ENCODE peak calls at places on chromosomes 4 and X, in ten cellular contexts. One of them, this sample, is unnamed.

GRCh38 chr4:183139972-183140570 is 41.0 kb downstream of the WWC2 start:
- DNase-seq in colonic mucosa: no peak
- DNase-seq in endodermal cell: no peak
- DNase-seq in posterior vena cava: no peak
- DNase-seq in thoracic aorta: no peak
- DNase-seq in Calu3: no peak
- DNase-seq in MCF 10A: no peak
- DNase-seq in GM06990: no peak
- DNase-seq in HEK293T: no peak
- DNase-seq in effector memory CD8-positive, alpha-beta T cell: no peak
- DNase-seq in this sample: no peak

GRCh38 chr4:5696341-5696740 is 12.0 kb downstream of the EVC2 start:
- DNase-seq in Calu3: no peak
- DNase-seq in HEK293T: no peak
- DNase-seq in thoracic aorta: no peak
- DNase-seq in GM06990: no peak
- DNase-seq in MCF 10A: no peak
- DNase-seq in endodermal cell: no peak
- DNase-seq in effector memory CD8-positive, alpha-beta T cell: no peak
- DNase-seq in colonic mucosa: no peak
- DNase-seq in posterior vena cava: no peak
- DNase-seq in this sample: no peak

GRCh38 chr4:165355900-165356300 is 22.9 kb upstream of the CPE start:
- DNase-seq in MCF 10A: peak; percentile 66
- DNase-seq in HEK293T: peak; percentile 52
- DNase-seq in colonic mucosa: no peak
- DNase-seq in posterior vena cava: no peak
- DNase-seq in endodermal cell: peak; percentile 85
- DNase-seq in thoracic aorta: no peak
- DNase-seq in Calu3: peak; percentile 27
- DNase-seq in GM06990: no peak
- DNase-seq in effector memory CD8-positive, alpha-beta T cell: no peak
- DNase-seq in this sample: peak; percentile 81

GRCh38 chr4:850323-850945 is 24.5 kb upstream of the CPLX1 start:
- DNase-seq in effector memory CD8-positive, alpha-beta T cell: no peak
- DNase-seq in thoracic aorta: no peak
- DNase-seq in endodermal cell: no peak
- DNase-seq in colonic mucosa: no peak
- DNase-seq in GM06990: no peak
- DNase-seq in HEK293T: no peak
- DNase-seq in MCF 10A: no peak
- DNase-seq in posterior vena cava: no peak
- DNase-seq in Calu3: no peak
- DNase-seq in this sample: no peak

GRCh38 chrX:1534321-1535168 is 2.4 kb downstream of the P2RY8 start:
- DNase-seq in GM06990: peak; percentile 73
- DNase-seq in HEK293T: no peak
- DNase-seq in effector memory CD8-positive, alpha-beta T cell: peak; percentile 46
- DNase-seq in colonic mucosa: no peak
- DNase-seq in posterior vena cava: peak; percentile 67
- DNase-seq in thoracic aorta: no peak
- DNase-seq in MCF 10A: no peak
- DNase-seq in Calu3: no peak
- DNase-seq in endodermal cell: peak; percentile 74
- DNase-seq in this sample: no peak

GRCh38 chr4:151667025-151667424 is 93.8 kb downstream of the GATB start:
- DNase-seq in thoracic aorta: no peak
- DNase-seq in colonic mucosa: no peak
- DNase-seq in Calu3: no peak
- DNase-seq in MCF 10A: no peak
- DNase-seq in posterior vena cava: no peak
- DNase-seq in effector memory CD8-positive, alpha-beta T cell: no peak
- DNase-seq in endodermal cell: peak; percentile 19
- DNase-seq in HEK293T: no peak
- DNase-seq in GM06990: no peak
- DNase-seq in this sample: no peak

GRCh38 chr4:102318105-102318504 is 27.2 kb downstream of the SLC39A8 start:
- DNase-seq in MCF 10A: no peak
- DNase-seq in posterior vena cava: no peak
- DNase-seq in thoracic aorta: no peak
- DNase-seq in Calu3: no peak
- DNase-seq in HEK293T: no peak
- DNase-seq in colonic mucosa: no peak
- DNase-seq in GM06990: no peak
- DNase-seq in endodermal cell: no peak
- DNase-seq in effector memory CD8-positive, alpha-beta T cell: no peak
- DNase-seq in this sample: no peak

GRCh38 chr4:186701273-186701672 is 22.4 kb downstream of the FAT1 start:
- DNase-seq in effector memory CD8-positive, alpha-beta T cell: no peak
- DNase-seq in endodermal cell: peak; percentile 87
- DNase-seq in thoracic aorta: no peak
- DNase-seq in HEK293T: no peak
- DNase-seq in GM06990: no peak
- DNase-seq in MCF 10A: no peak
- DNase-seq in posterior vena cava: peak; percentile 79
- DNase-seq in colonic mucosa: no peak
- DNase-seq in Calu3: no peak
- DNase-seq in this sample: peak; percentile 25

GRCh38 chr4:150235795-150236385 is 157.6 kb downstream of the DCLK2 start:
- DNase-seq in colonic mucosa: no peak
- DNase-seq in HEK293T: no peak
- DNase-seq in effector memory CD8-positive, alpha-beta T cell: no peak
- DNase-seq in thoracic aorta: no peak
- DNase-seq in endodermal cell: no peak
- DNase-seq in posterior vena cava: no peak
- DNase-seq in GM06990: no peak
- DNase-seq in MCF 10A: no peak
- DNase-seq in Calu3: no peak
- DNase-seq in this sample: no peak

GRCh38 chr4:78565971-78566372 is 14.4 kb downstream of the ANXA3 start:
- DNase-seq in thoracic aorta: no peak
- DNase-seq in Calu3: peak; percentile 69
- DNase-seq in posterior vena cava: no peak
- DNase-seq in MCF 10A: peak; percentile 52
- DNase-seq in HEK293T: no peak
- DNase-seq in endodermal cell: peak; percentile 64
- DNase-seq in GM06990: no peak
- DNase-seq in effector memory CD8-positive, alpha-beta T cell: no peak
- DNase-seq in colonic mucosa: no peak
- DNase-seq in this sample: no peak

GRCh38 chrX:39150621-39151020 is 349.4 kb downstream of the MID1IP1 start:
- DNase-seq in HEK293T: no peak
- DNase-seq in MCF 10A: no peak
- DNase-seq in endodermal cell: peak; percentile 76
- DNase-seq in thoracic aorta: no peak
- DNase-seq in GM06990: no peak
- DNase-seq in effector memory CD8-positive, alpha-beta T cell: no peak
- DNase-seq in Calu3: no peak
- DNase-seq in posterior vena cava: no peak
- DNase-seq in colonic mucosa: no peak
- DNase-seq in this sample: no peak

This sample was measured in head of caudate nucleus.